ENCODE peak calls at places on chromosomes 16 and 17, in seven cellular contexts. One of them, this sample, is unnamed. For H3K4me1, the result is how much of the 10 kb centered on the place peaks cover.

GRCh38 chr17:29623283-29623647 is 553 bp upstream of the CORO6 start:
- ATAC-seq in Panc1: peak
- ATAC-seq in upper lobe of left lung: no peak
- ATAC-seq in K562: peak
- ATAC-seq in HepG2: peak
- ATAC-seq in HCT116: no peak
- ATAC-seq in GM23338: peak
- ATAC-seq in this sample: no peak

GRCh38 chr17:80596760-80597608 is 52.3 kb downstream of the RPTOR start:
- ATAC-seq in Panc1: no peak
- ATAC-seq in upper lobe of left lung: no peak
- ATAC-seq in K562: no peak
- ATAC-seq in HepG2: no peak
- ATAC-seq in HCT116: no peak
- ATAC-seq in GM23338: no peak
- ATAC-seq in this sample: no peak

GRCh38 chr17:28350271-28350670 is 7.1 kb downstream of the POLDIP2 start:
- ATAC-seq in Panc1: no peak
- ATAC-seq in upper lobe of left lung: no peak
- ATAC-seq in K562: no peak
- ATAC-seq in HepG2: no peak
- ATAC-seq in HCT116: no peak
- ATAC-seq in GM23338: no peak
- ATAC-seq in this sample: no peak

GRCh38 chr16:15799851-15800495 is 56.9 kb downstream of the MYH11 start:
- ATAC-seq in Panc1: no peak
- ATAC-seq in upper lobe of left lung: no peak
- ATAC-seq in K562: no peak
- ATAC-seq in HepG2: no peak
- ATAC-seq in HCT116: no peak
- ATAC-seq in GM23338: no peak
- ATAC-seq in this sample: no peak

GRCh38 chr17:41772586-41773189 is 13.8 kb downstream of the JUP start:
- ATAC-seq in Panc1: no peak
- ATAC-seq in upper lobe of left lung: no peak
- ATAC-seq in K562: no peak
- ATAC-seq in HepG2: peak
- ATAC-seq in HCT116: peak
- ATAC-seq in GM23338: no peak
- ATAC-seq in this sample: no peak

GRCh38 chr16:5215911-5216310 is 118.3 kb upstream of the EEF2KMT start:
- ATAC-seq in Panc1: no peak
- ATAC-seq in upper lobe of left lung: no peak
- ATAC-seq in K562: no peak
- ATAC-seq in HepG2: no peak
- ATAC-seq in HCT116: no peak
- ATAC-seq in GM23338: no peak
- ATAC-seq in this sample: no peak

GRCh38 chr17:14407541-14407940 is 106.7 kb downstream of the HS3ST3B1 start:
- ATAC-seq in Panc1: no peak
- ATAC-seq in upper lobe of left lung: no peak
- ATAC-seq in K562: no peak
- ATAC-seq in HepG2: no peak
- ATAC-seq in HCT116: no peak
- ATAC-seq in GM23338: no peak
- ATAC-seq in this sample: no peak

GRCh38 chr17:39709319-39709997 is 9.6 kb downstream of the ERBB2 start:
- ATAC-seq in Panc1: no peak
- ATAC-seq in upper lobe of left lung: no peak
- ATAC-seq in K562: peak
- ATAC-seq in HepG2: no peak
- ATAC-seq in HCT116: no peak
- ATAC-seq in GM23338: no peak
- ATAC-seq in this sample: no peak

GRCh38 chr17:2419526-2419925 is 18.7 kb upstream of the MNT start:
- ATAC-seq in Panc1: no peak
- ATAC-seq in upper lobe of left lung: no peak
- ATAC-seq in K562: no peak
- ATAC-seq in HepG2: no peak
- ATAC-seq in HCT116: no peak
- ATAC-seq in GM23338: no peak
- ATAC-seq in this sample: no peak

GRCh38 chr17:37101306-37101705 is 152.6 kb downstream of the AATF start:
- ATAC-seq in Panc1: no peak
- ATAC-seq in upper lobe of left lung: no peak
- ATAC-seq in K562: no peak
- ATAC-seq in HepG2: no peak
- ATAC-seq in HCT116: no peak
- ATAC-seq in GM23338: no peak
- ATAC-seq in this sample: no peak

GRCh38 chr17:6930754-6931153 is 65.1 kb upstream of the ALOX12 start:
- ATAC-seq in Panc1: no peak
- ATAC-seq in upper lobe of left lung: no peak
- ATAC-seq in K562: no peak
- ATAC-seq in HepG2: no peak
- ATAC-seq in HCT116: no peak
- ATAC-seq in GM23338: no peak
- ATAC-seq in this sample: no peak

GRCh38 chr17:15261063-15261817 is 3.9 kb downstream of the PMP22 start:
- ATAC-seq in Panc1: peak
- ATAC-seq in upper lobe of left lung: peak
- ATAC-seq in K562: peak
- ATAC-seq in HepG2: peak
- ATAC-seq in HCT116: peak
- ATAC-seq in GM23338: peak
- ATAC-seq in this sample: peak

GRCh38 chr17:65030618-65031017 is 25.9 kb downstream of the GNA13 start:
- ATAC-seq in Panc1: no peak
- ATAC-seq in upper lobe of left lung: no peak
- ATAC-seq in K562: no peak
- ATAC-seq in HepG2: no peak
- ATAC-seq in HCT116: no peak
- ATAC-seq in GM23338: no peak
- ATAC-seq in this sample: no peak
- H3K4me1 ChIP-seq in Panc1: under half
- H3K4me1 ChIP-seq in upper lobe of left lung: under half
- H3K4me1 ChIP-seq in K562: under half
- H3K4me1 ChIP-seq in HepG2: under half
- H3K4me1 ChIP-seq in HCT116: under half
- H3K4me1 ChIP-seq in GM23338: under half
- H3K4me1 ChIP-seq in this sample: half or more

GRCh38 chr17:73801455-73802100 is 157.3 kb upstream of the SDK2 start:
- ATAC-seq in Panc1: no peak
- ATAC-seq in upper lobe of left lung: no peak
- ATAC-seq in K562: no peak
- ATAC-seq in HepG2: no peak
- ATAC-seq in HCT116: no peak
- ATAC-seq in GM23338: no peak
- ATAC-seq in this sample: no peak

GRCh38 chr17:73800893-73801292 is 156.6 kb upstream of the SDK2 start:
- ATAC-seq in Panc1: no peak
- ATAC-seq in upper lobe of left lung: no peak
- ATAC-seq in K562: no peak
- ATAC-seq in HepG2: no peak
- ATAC-seq in HCT116: no peak
- ATAC-seq in GM23338: no peak
- ATAC-seq in this sample: no peak

GRCh38 chr17:73803867-73804539 is 159.8 kb upstream of the SDK2 start:
- ATAC-seq in Panc1: no peak
- ATAC-seq in upper lobe of left lung: no peak
- ATAC-seq in K562: no peak
- ATAC-seq in HepG2: peak
- ATAC-seq in HCT116: no peak
- ATAC-seq in GM23338: peak
- ATAC-seq in this sample: no peak

GRCh38 chr17:73802314-73802713 is 158.1 kb upstream of the SDK2 start:
- ATAC-seq in Panc1: no peak
- ATAC-seq in upper lobe of left lung: no peak
- ATAC-seq in K562: no peak
- ATAC-seq in HepG2: no peak
- ATAC-seq in HCT116: no peak
- ATAC-seq in GM23338: no peak
- ATAC-seq in this sample: no peak

DNA sequence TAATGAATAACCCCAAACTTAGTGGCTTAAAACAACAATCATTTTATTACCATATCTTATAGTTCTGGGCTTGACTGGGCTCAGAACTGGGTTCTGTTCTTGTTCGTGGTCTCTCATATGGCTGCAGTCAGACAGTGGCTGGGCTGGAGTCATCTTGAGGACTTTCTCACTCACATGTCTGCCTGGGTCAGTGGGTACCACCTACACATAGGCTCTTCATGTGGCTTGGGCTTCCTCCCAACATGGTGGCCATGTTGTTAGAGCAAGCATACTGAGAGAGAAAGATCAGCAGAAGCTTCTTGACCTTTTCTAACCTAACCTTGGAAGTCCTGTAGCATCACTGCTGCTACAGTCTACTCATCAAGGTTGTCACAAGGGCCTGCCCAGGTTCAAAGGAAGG is 158.6 kb upstream of the SDK2 start:
- ATAC-seq in Panc1: no peak
- ATAC-seq in upper lobe of left lung: no peak
- ATAC-seq in K562: no peak
- ATAC-seq in HepG2: no peak
- ATAC-seq in HCT116: no peak
- ATAC-seq in GM23338: no peak
- ATAC-seq in this sample: no peak
- H3K27ac ChIP-seq in Panc1: no peak
- H3K27ac ChIP-seq in upper lobe of left lung: no peak
- H3K27ac ChIP-seq in K562: no peak
- H3K27ac ChIP-seq in HepG2: no peak
- H3K27ac ChIP-seq in HCT116: no peak
- H3K27ac ChIP-seq in GM23338: no peak
- H3K27ac ChIP-seq in this sample: no peak

GRCh38 chr16:66359811-66360608 is 6.5 kb upstream of the CDH5 start:
- ATAC-seq in Panc1: no peak
- ATAC-seq in upper lobe of left lung: peak
- ATAC-seq in K562: no peak
- ATAC-seq in HepG2: peak
- ATAC-seq in HCT116: no peak
- ATAC-seq in GM23338: no peak
- ATAC-seq in this sample: peak
- TF ChIP-seq POLR2AphosphoS5 in Panc1: no peak
- TF ChIP-seq POLR2AphosphoS5 in upper lobe of left lung: peak
- TF ChIP-seq POLR2AphosphoS5 in K562: no peak
- TF ChIP-seq POLR2AphosphoS5 in HepG2: no peak
- TF ChIP-seq POLR2AphosphoS5 in HCT116: no peak
- TF ChIP-seq POLR2AphosphoS5 in GM23338: no peak
- TF ChIP-seq POLR2AphosphoS5 in this sample: no peak

DNA sequence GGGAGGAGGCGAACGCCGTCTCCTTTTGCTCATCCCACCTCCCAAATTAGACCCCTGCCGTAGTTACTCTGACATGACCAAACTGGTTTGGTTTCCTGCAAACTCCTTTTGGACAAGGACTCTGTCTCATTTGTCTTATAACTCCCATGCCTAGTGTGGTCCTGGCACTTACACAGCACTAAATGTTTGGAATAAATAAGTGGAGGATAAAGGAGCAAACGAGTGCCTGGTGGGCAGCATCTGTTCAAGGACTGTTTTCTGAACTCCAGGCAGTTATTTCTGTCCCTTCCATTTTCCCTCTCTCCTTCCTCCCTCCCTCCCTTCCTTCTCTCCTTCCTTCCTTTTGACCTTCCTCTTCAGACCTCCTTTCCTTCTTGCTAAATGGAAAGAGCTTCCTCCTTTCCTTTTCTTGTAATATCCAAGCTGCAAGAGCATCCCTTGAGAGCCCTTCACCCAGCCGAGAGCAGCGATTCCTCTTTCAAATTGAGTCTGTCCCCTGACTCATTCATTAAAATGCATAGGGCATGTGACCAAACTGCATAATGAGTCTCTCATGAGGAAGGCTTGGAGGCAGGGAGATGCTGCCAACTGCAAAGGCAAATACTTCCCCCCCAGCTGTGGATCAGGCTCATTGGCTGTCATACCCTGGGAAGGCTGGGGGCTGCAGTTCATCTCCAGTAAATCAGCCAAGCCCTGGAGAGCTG is 36.9 kb downstream of the CHD9 start:
- ATAC-seq in Panc1: no peak
- ATAC-seq in upper lobe of left lung: peak
- ATAC-seq in K562: no peak
- ATAC-seq in HepG2: no peak
- ATAC-seq in HCT116: no peak
- ATAC-seq in GM23338: peak
- ATAC-seq in this sample: peak
- H3K4me1 ChIP-seq in Panc1: under half
- H3K4me1 ChIP-seq in upper lobe of left lung: half or more
- H3K4me1 ChIP-seq in K562: under half
- H3K4me1 ChIP-seq in HepG2: under half
- H3K4me1 ChIP-seq in HCT116: under half
- H3K4me1 ChIP-seq in GM23338: under half
- H3K4me1 ChIP-seq in this sample: under half

GRCh38 chr16:88264641-88265285 is 118.0 kb upstream of the ZNF469 start:
- ATAC-seq in Panc1: peak
- ATAC-seq in upper lobe of left lung: peak
- ATAC-seq in K562: peak
- ATAC-seq in HepG2: peak
- ATAC-seq in HCT116: peak
- ATAC-seq in GM23338: peak
- ATAC-seq in this sample: peak
- H3K27ac ChIP-seq in Panc1: peak
- H3K27ac ChIP-seq in upper lobe of left lung: peak
- H3K27ac ChIP-seq in K562: peak
- H3K27ac ChIP-seq in HepG2: no peak
- H3K27ac ChIP-seq in HCT116: peak
- H3K27ac ChIP-seq in GM23338: no peak
- H3K27ac ChIP-seq in this sample: peak

GRCh38 chr17:38704645-38705522 is at the start of gene MLLT6:
- ATAC-seq in Panc1: peak
- ATAC-seq in upper lobe of left lung: peak
- ATAC-seq in K562: peak
- ATAC-seq in HepG2: peak
- ATAC-seq in HCT116: peak
- ATAC-seq in GM23338: peak
- ATAC-seq in this sample: peak
- TF ChIP-seq POLR2AphosphoS5 in Panc1: no peak
- TF ChIP-seq POLR2AphosphoS5 in upper lobe of left lung: peak
- TF ChIP-seq POLR2AphosphoS5 in K562: peak
- TF ChIP-seq POLR2AphosphoS5 in HepG2: peak
- TF ChIP-seq POLR2AphosphoS5 in HCT116: no peak
- TF ChIP-seq POLR2AphosphoS5 in GM23338: no peak
- TF ChIP-seq POLR2AphosphoS5 in this sample: peak

This sample was measured in gastroesophageal sphincter.